ENCODE peak calls at places on chromosomes 5 and 9, in nine cellular contexts. X, Z, N, A, O, F, Y, D and U are unnamed samples.

GRCh38 chr9:81032831-81033230 is 656.5 kb downstream of the TLE1 start:
- DNase-seq in Y (no peak), Z (peak), N (no peak), D (no peak), X (no peak), F (no peak), O (no peak), A (no peak), U (no peak)

GRCh38 chr5:120479066-120479465 is 15.0 kb downstream of the PRR16 start:
- DNase-seq in F (no peak), X (peak), Z (no peak), O (no peak), A (no peak), N (no peak), Y (no peak), D (no peak), U (no peak)

GRCh38 chr5:76498328-76498727 is 95.2 kb downstream of the IQGAP2 start:
- DNase-seq in Y (no peak), Z (no peak), D (no peak), O (no peak), A (no peak), X (no peak), F (no peak), N (no peak), U (no peak)

GRCh38 chr5:58300346-58300745 is 159.5 kb downstream of the PLK2 start:
- DNase-seq in A (no peak), X (no peak), Y (peak), D (no peak), O (no peak), N (no peak), Z (no peak), F (no peak), U (no peak)

GRCh38 chr5:68528877-68529276 is 313.3 kb downstream of the PIK3R1 start:
- DNase-seq in X (no peak), N (no peak), Y (no peak), O (no peak), D (no peak), F (no peak), A (no peak), Z (peak), U (no peak)

GRCh38 chr9:127403507-127404192 is 6.7 kb downstream of the SLC2A8 start:
- DNase-seq in O (no peak), A (no peak), F (no peak), D (no peak), Y (no peak), N (no peak), Z (no peak), X (no peak), U (no peak)

GRCh38 chr5:147408980-147409379 is 100.9 kb downstream of the DPYSL3 start:
- DNase-seq in Z (no peak), A (no peak), Y (no peak), O (no peak), F (no peak), D (no peak), X (peak), N (no peak), U (no peak)

GRCh38 chr5:17169507-17169906 is 47.9 kb upstream of the BASP1 start:
- DNase-seq in O (no peak), X (peak), Y (no peak), Z (no peak), A (no peak), F (no peak), N (no peak), D (no peak), U (no peak)

GRCh38 chr5:161546463-161547301 is at the start of gene GABRB2:
- DNase-seq in F (peak), A (no peak), N (no peak), X (peak), O (no peak), Z (no peak), D (peak), Y (peak), U (no peak)

GRCh38 chr9:124239249-124240073 is 18.3 kb upstream of the NEK6 start:
- DNase-seq in Y (no peak), A (no peak), F (no peak), Z (no peak), O (no peak), X (no peak), D (no peak), N (no peak), U (no peak)

GRCh38 chr9:130301483-130302286 is 36.1 kb downstream of the HMCN2 start:
- DNase-seq in D (no peak), N (no peak), F (no peak), Z (peak), X (no peak), O (peak), A (no peak), Y (no peak), U (no peak)

GRCh38 chr5:107699425-107699824 is 28.7 kb upstream of the EFNA5 start:
- DNase-seq in D (no peak), Z (no peak), X (no peak), A (no peak), N (no peak), F (no peak), Y (no peak), O (no peak), U (no peak)

GRCh38 chr9:130943226-130943625 is 4.2 kb upstream of the FIBCD1 start:
- DNase-seq in F (no peak), Z (no peak), X (no peak), N (no peak), D (no peak), O (no peak), A (no peak), Y (no peak), U (no peak)

GRCh38 chr9:133888048-133888778 is 103.9 kb downstream of the VAV2 start:
- DNase-seq in N (no peak), Y (no peak), D (no peak), O (no peak), F (no peak), Z (no peak), A (no peak), X (no peak), U (no peak)

GRCh38 chr5:149937610-149938009 is 7.0 kb downstream of the PDE6A start:
- DNase-seq in Y (no peak), F (no peak), O (no peak), Z (no peak), D (no peak), N (no peak), A (no peak), X (peak), U (no peak)

GRCh38 chr9:133521122-133522072 is 3.4 kb downstream of the MYMK start:
- DNase-seq in F (no peak), N (no peak), X (no peak), D (no peak), Y (peak), A (no peak), Z (no peak), O (no peak), U (no peak)

GRCh38 chr5:81147970-81148571 is 85.1 kb upstream of the CKMT2 start:
- DNase-seq in D (no peak), A (no peak), N (no peak), F (no peak), Y (no peak), O (no peak), Z (no peak), X (no peak), U (no peak)

GRCh38 chr5:179258922-179259730 is 86.1 kb downstream of the ADAMTS2 start:
- DNase-seq in A (no peak), D (peak), Z (peak), O (peak), X (peak), Y (no peak), N (no peak), F (no peak), U (no peak)

GRCh38 chr5:135269828-135270545 is 129.0 kb downstream of the MACROH2A1 start:
- DNase-seq in O (no peak), F (no peak), N (no peak), Y (no peak), D (no peak), Z (peak), X (peak), A (no peak), U (no peak)

GRCh38 chr9:3948826-3949578 is 350.9 kb downstream of the GLIS3 start:
- DNase-seq in Y (no peak), X (peak), N (no peak), F (no peak), Z (peak), O (peak), D (no peak), A (no peak), U (no peak)

GRCh38 chr5:98309785-98310566 is 463.5 kb upstream of the RGMB start:
- DNase-seq in Z (peak), A (no peak), N (no peak), F (no peak), D (no peak), X (peak), Y (no peak), O (peak), U (no peak)

GRCh38 chr5:44640945-44641456 is 167.7 kb upstream of the MRPS30 start:
- DNase-seq in X (no peak), A (no peak), F (no peak), N (no peak), O (no peak), Y (no peak), D (no peak), Z (no peak), U (no peak)

GRCh38 chr5:172380992-172381643 is 73.2 kb downstream of the SH3PXD2B start:
- DNase-seq in Z (no peak), X (no peak), F (no peak), Y (peak), O (no peak), A (no peak), D (no peak), N (no peak), U (no peak)

GRCh38 chr5:14942212-14942611 is 70.6 kb upstream of the ANKH start:
- DNase-seq in F (no peak), D (no peak), N (no peak), A (no peak), O (no peak), X (no peak), Y (no peak), Z (no peak), U (no peak)

GRCh38 chr5:66987949-66988838 is 208.4 kb downstream of the CD180 start:
- DNase-seq in F (no peak), Y (no peak), D (no peak), N (no peak), A (no peak), X (peak), Z (no peak), O (no peak), U (no peak)

GRCh38 chr9:70525553-70525952 is 111.1 kb upstream of the KLF9 start:
- DNase-seq in Z (peak), X (peak), Y (no peak), D (no peak), O (no peak), A (no peak), N (no peak), F (peak), U (no peak)

GRCh38 chr9:137828527-137829259 is 48.9 kb upstream of the CACNA1B start:
- DNase-seq in O (no peak), N (no peak), D (no peak), A (no peak), Z (no peak), X (peak), F (no peak), Y (no peak), U (no peak)

GRCh38 chr9:69768716-69769115 is 8.9 kb upstream of the PTAR1 start:
- DNase-seq in D (no peak), Z (peak), O (no peak), Y (no peak), A (no peak), F (no peak), N (no peak), X (peak), U (no peak)

GRCh38 chr9:6758418-6759113 is 793 bp downstream of the KDM4C start:
- DNase-seq in D (peak), Y (peak), N (no peak), A (peak), O (no peak), Z (peak), X (peak), F (peak), U (peak)